ENCODE peak calls at places on chromosomes 16 and 17, in nine cellular contexts. S, D, I, L, P, G, U, N and Z are unnamed samples.
A peak's percentile ranks its signal among the peaks of the same experiment; 100 is the strongest.

GRCh38 chr17:19939993-19940721 is 37.5 kb downstream of the AKAP10 start:
- DNase-seq in S (no peak), D (no peak), I (no peak), L (no peak), P (no peak), G (no peak), U (no peak), N (no peak), Z (no peak)

GRCh38 chr17:28370035-28370743 is at the start of gene VTN:
- DNase-seq in S (peak; percentile 93), D (peak; percentile 84), I (peak; percentile 50), L (peak; percentile 89), P (peak; percentile 25), G (no peak), U (no peak), N (peak; percentile 45), Z (peak; percentile 52)

GRCh38 chr16:3754772-3755171 is 37.4 kb upstream of the TRAP1 start:
- DNase-seq in S (no peak), D (no peak), I (no peak), L (no peak), P (no peak), G (no peak), U (no peak), N (peak; percentile 4), Z (no peak)

GRCh38 chr17:31155208-31155810 is 60.5 kb downstream of the NF1 start:
- DNase-seq in S (no peak), D (no peak), I (no peak), L (no peak), P (peak; percentile 11), G (no peak), U (no peak), N (peak; percentile 27), Z (no peak)

GRCh38 chr16:66961065-66961744 is at the start of gene CES3:
- DNase-seq in S (no peak), D (peak; percentile 86), I (peak; percentile 74), L (peak; percentile 84), P (peak; percentile 56), G (peak; percentile 64), U (no peak), N (peak; percentile 58), Z (peak; percentile 85)

GRCh38 chr16:11639925-11640899 is 28.0 kb upstream of the SNN start:
- DNase-seq in S (peak; percentile 86), D (peak; percentile 95), I (peak; percentile 100), L (peak; percentile 77), P (peak; percentile 100), G (peak; percentile 88), U (peak; percentile 72), N (peak; percentile 100), Z (peak; percentile 30)

GRCh38 chr16:1324286-1324826 is 9.1 kb upstream of the BAIAP3 start:
- DNase-seq in S (no peak), D (no peak), I (no peak), L (no peak), P (no peak), G (no peak), U (no peak), N (no peak), Z (no peak)

GRCh38 chr16:10314811-10315210 is 71.0 kb upstream of the ATF7IP2 start:
- DNase-seq in S (no peak), D (no peak), I (no peak), L (no peak), P (no peak), G (no peak), U (no peak), N (no peak), Z (no peak)

GRCh38 chr16:4152267-4152666 is 36.0 kb upstream of the ADCY9 start:
- DNase-seq in S (no peak), D (no peak), I (no peak), L (no peak), P (no peak), G (no peak), U (no peak), N (no peak), Z (peak; percentile 39)

GRCh38 chr17:65243838-65244237 is 106.7 kb downstream of the RGS9 start:
- DNase-seq in S (no peak), D (peak; percentile 5), I (no peak), L (no peak), P (peak; percentile 36), G (peak; percentile 35), U (no peak), N (peak; percentile 24), Z (no peak)

GRCh38 chr17:60594747-60595146 is 5.2 kb upstream of the PPM1D start:
- DNase-seq in S (no peak), D (no peak), I (no peak), L (no peak), P (no peak), G (no peak), U (no peak), N (no peak), Z (no peak)

DNA sequence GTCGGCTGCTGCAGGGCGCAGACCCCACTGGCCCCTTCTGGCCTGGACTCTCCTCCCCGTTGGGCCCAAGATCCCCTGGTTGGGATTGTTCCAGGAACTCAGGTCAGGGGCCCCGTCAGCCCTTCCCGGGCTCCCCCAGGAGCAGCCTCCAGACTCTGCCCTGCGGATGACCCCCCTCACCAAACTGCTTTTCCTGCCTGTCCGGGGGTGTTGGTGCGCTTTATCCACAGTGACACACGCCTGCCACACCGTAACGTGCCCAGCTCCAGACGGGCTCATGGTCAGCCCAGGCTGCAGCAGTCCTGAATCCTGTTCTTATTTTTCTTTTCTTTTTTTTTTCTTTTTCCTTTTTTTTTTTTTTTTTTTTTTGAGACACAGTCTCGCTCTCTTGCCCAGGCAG is 21.0 kb downstream of the CENPX start:
- DNase-seq in S (no peak), D (no peak), I (no peak), L (no peak), P (no peak), G (no peak), U (no peak), N (no peak), Z (no peak)
- H3K4me1 ChIP-seq in S (peaks cover 18% of the 10 kb centered on the region), D (no peaks in the 10 kb centered on the region), I (peaks cover 60% of the 10 kb centered on the region), L (peaks cover 29% of the 10 kb centered on the region), P (peaks cover 28% of the 10 kb centered on the region), G (peaks cover 4% of the 10 kb centered on the region), U (peaks cover 35% of the 10 kb centered on the region), N (peaks cover 26% of the 10 kb centered on the region), Z (peaks cover 19% of the 10 kb centered on the region)

DNA sequence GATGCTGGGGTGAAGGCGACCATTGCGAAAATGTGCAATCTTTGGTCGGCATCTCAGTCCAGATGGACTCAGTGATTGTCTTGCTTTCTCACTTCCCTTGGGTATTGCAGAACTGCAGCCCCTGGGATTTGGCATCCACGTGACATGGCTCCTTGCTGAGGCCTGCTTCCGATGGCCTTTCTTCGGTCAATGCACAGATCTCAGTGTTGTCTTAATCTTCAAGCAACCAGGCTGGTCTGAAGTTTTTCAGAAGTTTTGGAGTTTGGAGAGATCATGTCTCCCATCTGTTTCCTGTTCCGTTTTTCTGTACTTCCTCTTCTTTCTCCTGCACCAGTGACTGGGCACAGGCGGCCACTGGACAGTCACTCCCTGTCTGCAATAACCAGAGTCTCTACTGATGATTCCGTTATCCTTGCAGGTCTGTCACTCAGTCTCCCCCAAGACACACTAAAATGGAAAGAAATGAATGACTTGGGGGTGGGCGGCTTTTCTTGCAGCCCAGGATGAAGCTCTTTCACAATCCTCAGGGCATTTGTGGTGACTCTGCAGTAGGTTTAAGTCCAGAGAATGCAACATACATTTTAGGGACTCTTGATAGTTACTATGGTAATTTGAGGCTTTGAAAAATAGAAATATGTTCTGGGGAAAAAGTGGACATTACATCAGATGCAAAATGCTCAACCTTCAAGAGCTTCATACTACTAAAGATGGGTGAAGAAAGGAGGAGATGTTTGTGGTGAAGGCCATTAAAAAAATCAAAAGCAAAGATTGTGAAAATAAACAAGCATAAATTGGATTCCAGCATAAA is 106.3 kb upstream of the ZFHX3 start:
- DNase-seq in S (no peak), D (peak; percentile 71), I (no peak), L (no peak), P (no peak), G (no peak), U (no peak), N (no peak), Z (no peak)
- H3K4me1 ChIP-seq in S (peaks cover 8% of the 10 kb centered on the region), D (no peaks in the 10 kb centered on the region), I (no peaks in the 10 kb centered on the region), L (no peaks in the 10 kb centered on the region), P (no peaks in the 10 kb centered on the region), G (peaks cover 7% of the 10 kb centered on the region), U (peaks cover 34% of the 10 kb centered on the region), N (peaks cover 3% of the 10 kb centered on the region), Z (peaks cover 5% of the 10 kb centered on the region)

GRCh38 chr16:68289621-68290329 is 21.0 kb downstream of the SLC7A6OS start:
- DNase-seq in S (no peak), D (no peak), I (no peak), L (no peak), P (no peak), G (no peak), U (no peak), N (no peak), Z (no peak)
- H3K4me1 ChIP-seq in S (no peaks in the 10 kb centered on the region), D (no peaks in the 10 kb centered on the region), I (peaks cover 8% of the 10 kb centered on the region), L (no peaks in the 10 kb centered on the region), P (peaks cover 10% of the 10 kb centered on the region), G (peaks cover 26% of the 10 kb centered on the region), U (peaks cover 77% of the 10 kb centered on the region), N (peaks cover 11% of the 10 kb centered on the region), Z (no peaks in the 10 kb centered on the region)

DNA sequence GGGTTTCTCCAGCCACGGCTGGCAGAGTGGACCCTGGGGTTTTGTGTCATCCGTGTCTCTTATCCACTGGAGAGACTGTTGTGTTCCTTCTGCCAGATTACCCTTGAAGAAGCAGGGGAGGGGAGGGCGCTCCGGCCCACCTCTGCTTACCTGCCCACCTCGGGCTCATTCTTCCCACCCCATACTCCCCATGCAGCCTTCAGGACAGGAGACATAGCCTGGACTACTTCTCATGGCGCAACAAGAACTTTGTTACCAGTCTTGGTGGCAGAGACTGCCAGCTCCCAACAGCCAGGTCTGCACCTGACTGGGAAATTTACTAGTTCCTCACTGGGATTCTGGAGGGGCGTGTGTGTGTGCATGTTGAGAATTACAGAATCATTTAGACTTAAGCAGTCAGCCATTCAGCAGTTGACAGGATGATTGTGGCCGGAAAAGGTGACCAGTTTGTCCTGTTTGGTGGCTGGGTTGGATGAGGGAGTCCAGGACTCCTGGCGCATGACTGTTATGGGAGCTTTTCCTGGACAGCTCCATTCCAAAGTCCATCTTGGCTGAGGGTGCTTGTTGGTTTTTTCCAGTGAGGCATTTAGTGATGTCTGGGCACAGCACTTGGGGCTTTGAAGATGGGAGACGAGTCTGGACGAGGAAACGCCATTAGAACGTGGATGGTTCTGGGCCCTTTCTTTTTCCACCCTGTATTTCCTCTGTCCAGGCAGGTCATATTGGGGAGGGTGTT is 8.7 kb downstream of the GSE1 start:
- DNase-seq in S (no peak), D (peak; percentile 91), I (no peak), L (peak; percentile 83), P (no peak), G (no peak), U (no peak), N (no peak), Z (no peak)
- H3K4me1 ChIP-seq in S (peaks cover 32% of the 10 kb centered on the region), D (peaks cover 100% of the 10 kb centered on the region), I (peaks cover 24% of the 10 kb centered on the region), L (peaks cover 33% of the 10 kb centered on the region), P (no peaks in the 10 kb centered on the region), G (peaks cover 62% of the 10 kb centered on the region), U (peaks cover 20% of the 10 kb centered on the region), N (no peaks in the 10 kb centered on the region), Z (peaks cover 56% of the 10 kb centered on the region)

GRCh38 chr17:78771758-78772382 is 10.2 kb downstream of the CYTH1 start:
- DNase-seq in S (no peak), D (no peak), I (no peak), L (no peak), P (no peak), G (no peak), U (no peak), N (no peak), Z (no peak)
- H3K4me1 ChIP-seq in S (peaks cover 15% of the 10 kb centered on the region), D (no peaks in the 10 kb centered on the region), I (peaks cover 11% of the 10 kb centered on the region), L (peaks cover 25% of the 10 kb centered on the region), P (no peaks in the 10 kb centered on the region), G (peaks cover 9% of the 10 kb centered on the region), U (peaks cover 31% of the 10 kb centered on the region), N (peaks cover 3% of the 10 kb centered on the region), Z (no peaks in the 10 kb centered on the region)

GRCh38 chr16:73040136-73040535 is 7.8 kb downstream of the ZFHX3 start:
- DNase-seq in S (no peak), D (no peak), I (no peak), L (no peak), P (no peak), G (no peak), U (no peak), N (no peak), Z (no peak)
- H3K4me1 ChIP-seq in S (peaks cover 9% of the 10 kb centered on the region), D (peaks cover 64% of the 10 kb centered on the region), I (peaks cover 11% of the 10 kb centered on the region), L (peaks cover 56% of the 10 kb centered on the region), P (peaks cover 12% of the 10 kb centered on the region), G (peaks cover 15% of the 10 kb centered on the region), U (peaks cover 81% of the 10 kb centered on the region), N (peaks cover 30% of the 10 kb centered on the region), Z (peaks cover 40% of the 10 kb centered on the region)